ENCODE peak calls at places on chromosomes 3 and 15, in four cellular contexts. G is OCI-LY7, T is cardiac muscle cell, S is GM20000. U is an unnamed sample.

GRCh38 chr3:36429986-36430485 is 49.7 kb downstream of the STAC start:
- DNase-seq in T (no peak), G (no peak), S (no peak), U (no peak)

GRCh38 chr15:39887832-39888231 is 32.2 kb downstream of the GPR176 start:
- DNase-seq in T (peak), G (peak), S (no peak), U (no peak)

GRCh38 chr3:69086133-69086722 is 1.5 kb downstream of the ARL6IP5 start:
- DNase-seq in G (peak), S (no peak), T (peak), U (no peak)

GRCh38 chr3:171770689-171771620 is 39.3 kb downstream of the PLD1 start:
- DNase-seq in G (no peak), T (peak), S (peak), U (no peak)

GRCh38 chr3:34863485-34863884 is 775.8 kb upstream of the ARPP21 start:
- DNase-seq in G (peak), S (no peak), T (no peak), U (no peak)

GRCh38 chr15:31158858-31159569 is 57.5 kb upstream of the TRPM1 start:
- DNase-seq in G (no peak), S (no peak), T (no peak), U (no peak)

GRCh38 chr3:15512173-15512572 is 9.3 kb downstream of the COLQ start:
- DNase-seq in S (no peak), T (peak), G (no peak), U (no peak)

GRCh38 chr3:13051066-13051465 is 22.2 kb downstream of the IQSEC1 start:
- DNase-seq in S (no peak), T (no peak), G (no peak), U (no peak)

GRCh38 chr3:187211532-187212274 is 14.4 kb downstream of the RTP1 start:
- DNase-seq in S (no peak), T (peak), G (no peak), U (no peak)

GRCh38 chr3:23314981-23315805 is 112.1 kb downstream of the UBE2E2 start:
- DNase-seq in S (no peak), G (no peak), T (peak), U (no peak)

GRCh38 chr3:129039271-129040038 is 21.1 kb upstream of the GP9 start:
- DNase-seq in S (no peak), G (no peak), T (no peak), U (no peak)

GRCh38 chr15:43376017-43376705 is 5.3 kb downstream of the TUBGCP4 start:
- DNase-seq in T (peak), G (peak), S (peak), U (peak)

GRCh38 chr15:78093242-78094020 is 1.1 kb downstream of the SH2D7 start:
- DNase-seq in S (no peak), G (no peak), T (peak), U (no peak)

GRCh38 chr3:159645874-159646273 is 342.8 kb upstream of the IL12A start:
- DNase-seq in T (no peak), G (no peak), S (no peak), U (no peak)

GRCh38 chr3:140432176-140432753 is 245.6 kb upstream of the TRIM42 start:
- DNase-seq in G (no peak), S (no peak), T (no peak), U (no peak)

GRCh38 chr15:60773255-60773654 is 294.3 kb upstream of the ICE2 start:
- DNase-seq in S (no peak), T (no peak), G (no peak), U (no peak)

GRCh38 chr15:60774829-60775228 is 295.9 kb upstream of the ICE2 start:
- DNase-seq in G (no peak), S (no peak), T (no peak), U (no peak)

GRCh38 chr15:60777558-60777957 is 298.6 kb upstream of the ICE2 start:
- DNase-seq in G (no peak), S (no peak), T (no peak), U (no peak)

GRCh38 chr15:60772395-60773120 is 293.6 kb upstream of the ICE2 start:
- DNase-seq in T (no peak), S (no peak), G (no peak), U (no peak)

GRCh38 chr15:60773893-60774292 is 295.0 kb upstream of the ICE2 start:
- DNase-seq in T (peak), S (no peak), G (no peak), U (no peak)
- TF ChIP-seq CTCF in T (no peak), S (no peak), G (no peak), U (no peak)

GRCh38 chr15:56972426-56972825 is 54.0 kb downstream of the TCF12 start:
- DNase-seq in S (no peak), T (no peak), G (no peak), U (no peak)
- TF ChIP-seq CTCF in S (no peak), T (no peak), G (no peak), U (no peak)

DNA sequence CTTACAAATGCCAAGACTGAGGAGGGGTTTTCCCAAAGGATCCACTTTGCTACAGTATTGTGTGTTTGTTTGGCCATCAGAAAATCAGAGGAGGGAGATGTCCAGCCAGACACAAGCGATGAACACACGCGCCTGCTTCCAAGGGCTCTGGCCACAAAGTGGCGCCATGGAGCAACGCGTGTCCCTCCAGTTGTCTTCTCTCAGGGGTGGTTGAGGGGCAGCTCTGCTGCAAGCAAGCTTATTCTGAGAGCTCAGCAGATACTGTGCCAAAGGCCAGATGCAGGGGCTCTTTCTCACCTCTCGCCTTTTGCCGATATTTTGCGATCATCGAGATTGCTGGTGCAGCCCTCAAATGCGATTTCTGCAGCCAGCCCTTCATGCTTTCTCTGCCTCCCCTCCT is 88.9 kb upstream of the OSBPL11 start:
- DNase-seq in T (peak), S (no peak), G (peak), U (peak)
- TF ChIP-seq CTCF in T (peak), S (peak), G (peak), U (no peak)

GRCh38 chr15:76903251-76903681 is 1.9 kb downstream of the SCAPER start:
- DNase-seq in T (peak), G (peak), S (peak), U (no peak)

GRCh38 chr15:76901965-76902364 is 3.2 kb downstream of the SCAPER start:
- DNase-seq in G (no peak), S (no peak), T (no peak), U (no peak)

GRCh38 chr15:76904461-76905012 is 603 bp downstream of the SCAPER start:
- DNase-seq in T (peak), G (peak), S (peak), U (peak)

GRCh38 chr15:76905855-76906254 is 715 bp upstream of the SCAPER start:
- DNase-seq in T (peak), G (no peak), S (no peak), U (no peak)

GRCh38 chr15:76905013-76905839 is at the start of gene SCAPER:
- DNase-seq in T (peak), G (peak), S (peak), U (peak)
- TF ChIP-seq CTCF in T (no peak), G (peak), S (no peak), U (no peak)

GRCh38 chr3:137222736-137223135 is 265.0 kb downstream of the IL20RB start:
- DNase-seq in S (no peak), G (no peak), T (no peak), U (no peak)

DNA sequence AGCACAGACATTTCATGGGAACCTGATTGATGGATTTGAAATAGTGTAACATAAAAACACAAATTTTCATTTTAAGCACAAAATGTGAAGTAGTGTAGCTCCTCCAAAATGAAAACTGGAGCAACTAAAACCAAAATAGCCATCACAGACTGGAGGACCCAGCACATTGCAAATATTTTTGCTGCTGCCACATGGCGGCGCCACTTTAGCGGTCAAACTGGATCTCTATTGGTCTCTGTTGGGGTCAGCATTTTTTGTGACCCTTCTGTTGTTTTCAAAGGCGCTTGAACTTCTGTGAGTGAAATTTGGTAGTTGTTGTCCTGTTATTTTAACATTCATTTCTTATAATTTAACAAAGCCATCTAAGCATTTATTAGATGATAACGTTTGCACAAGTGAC is 259.9 kb downstream of the IL20RB start:
- DNase-seq in T (no peak), G (no peak), S (no peak), U (peak)
- TF ChIP-seq CTCF in T (peak), G (peak), S (peak), U (peak)